ENCODE peak calls at places on chromosomes 5 and 9, in six cellular contexts. S is A549, D is GM12878, O is SK-N-SH, J is HCT116, B is HepG2. R is an unnamed sample.

GRCh38 chr5:171300358-171300757 is 8.7 kb upstream of the TLX3 start:
- DNase-seq in O (no peak), D (no peak), J (no peak), B (no peak), S (no peak), R (no peak)

GRCh38 chr9:98958271-98958989 is 14.7 kb downstream of the COL15A1 start:
- DNase-seq in S (no peak), D (no peak), B (no peak), O (no peak), J (no peak), R (no peak)

GRCh38 chr5:149264432-149265069 is 7.1 kb upstream of the AFAP1L1 start:
- DNase-seq in S (no peak), O (peak), B (peak), J (peak), D (no peak), R (peak)

GRCh38 chr5:98309785-98310566 is 463.5 kb upstream of the RGMB start:
- DNase-seq in B (peak), D (peak), J (peak), O (no peak), S (peak), R (peak)

GRCh38 chr9:77215874-77216273 is 38.5 kb downstream of the VPS13A start:
- DNase-seq in O (no peak), D (no peak), J (no peak), S (peak), B (peak), R (no peak)

GRCh38 chr9:129333961-129334743 is 156.1 kb upstream of the IER5L start:
- DNase-seq in O (peak), D (no peak), B (peak), S (peak), J (peak), R (peak)

GRCh38 chr5:26492835-26493459 is 545.4 kb downstream of the CDH9 start:
- DNase-seq in J (no peak), O (no peak), S (peak), B (no peak), D (no peak), R (no peak)

GRCh38 chr9:136566553-136566895 is 20.7 kb upstream of the NOTCH1 start:
- DNase-seq in D (no peak), S (no peak), J (no peak), B (no peak), O (no peak), R (no peak)

GRCh38 chr9:95508242-95508967 is 8.4 kb downstream of the PTCH1 start:
- DNase-seq in O (peak), D (no peak), B (no peak), S (peak), J (no peak), R (peak)

GRCh38 chr9:74795081-74795480 is 92.6 kb downstream of the TRPM6 start:
- DNase-seq in S (no peak), O (no peak), J (no peak), D (no peak), B (no peak), R (no peak)

GRCh38 chr9:131773911-131774379 is 34.1 kb upstream of the RAPGEF1 start:
- DNase-seq in O (no peak), D (no peak), B (peak), J (no peak), S (peak), R (no peak)

GRCh38 chr5:1758574-1758973 is 41.1 kb downstream of the MRPL36 start:
- DNase-seq in O (no peak), J (no peak), B (no peak), D (no peak), S (no peak), R (no peak)

GRCh38 chr5:1760656-1761452 is 38.8 kb downstream of the MRPL36 start:
- DNase-seq in B (no peak), O (no peak), D (no peak), J (no peak), S (no peak), R (no peak)

GRCh38 chr5:1761453-1761755 is 38.2 kb downstream of the MRPL36 start:
- DNase-seq in B (no peak), D (no peak), O (no peak), S (no peak), J (no peak), R (no peak)

GRCh38 chr5:1757511-1757910 is 42.1 kb downstream of the MRPL36 start:
- DNase-seq in D (no peak), O (no peak), B (no peak), S (no peak), J (no peak), R (no peak)

DNA sequence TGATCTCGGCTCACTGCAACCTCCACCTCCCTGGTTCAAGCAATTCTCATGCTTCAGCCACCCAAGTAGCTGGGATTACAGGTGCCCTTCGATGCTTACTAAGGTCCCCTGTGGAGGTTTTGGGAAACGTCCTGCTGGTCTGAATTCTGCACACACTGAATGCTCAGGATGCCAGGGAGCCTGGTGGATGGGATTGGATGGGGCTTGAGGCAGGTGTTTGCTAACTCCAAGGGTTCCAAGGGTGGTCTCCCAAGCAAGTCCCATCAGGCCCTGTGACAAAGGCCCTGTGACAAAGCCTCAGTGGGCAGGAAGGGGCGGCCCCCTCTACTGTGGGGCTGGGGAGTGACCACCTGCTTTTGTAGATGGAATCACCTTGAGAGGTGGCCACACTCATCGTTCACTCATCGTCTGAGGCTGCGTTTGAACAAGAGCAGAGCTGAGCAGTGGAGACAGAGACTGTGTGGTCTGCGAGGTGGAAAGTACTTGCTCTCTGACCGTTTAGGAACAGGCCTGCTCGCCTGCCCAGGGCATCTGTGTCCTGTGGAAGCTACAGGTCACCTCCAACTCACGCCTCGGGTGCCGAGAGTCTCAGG is 40.2 kb downstream of the MRPL36 start:
- DNase-seq in D (no peak), J (no peak), B (no peak), O (no peak), S (no peak), R (peak)
- TF ChIP-seq RAD21 in D (no peak), J (no peak), B (no peak), O (no peak), S (no peak), R (no peak)

GRCh38 chr5:66440202-66440680 is 156.0 kb upstream of the MAST4 start:
- DNase-seq in B (no peak), J (no peak), D (no peak), O (no peak), S (no peak), R (no peak)
- TF ChIP-seq RAD21 in B (no peak), J (no peak), D (no peak), O (no peak), S (no peak), R (no peak)

DNA sequence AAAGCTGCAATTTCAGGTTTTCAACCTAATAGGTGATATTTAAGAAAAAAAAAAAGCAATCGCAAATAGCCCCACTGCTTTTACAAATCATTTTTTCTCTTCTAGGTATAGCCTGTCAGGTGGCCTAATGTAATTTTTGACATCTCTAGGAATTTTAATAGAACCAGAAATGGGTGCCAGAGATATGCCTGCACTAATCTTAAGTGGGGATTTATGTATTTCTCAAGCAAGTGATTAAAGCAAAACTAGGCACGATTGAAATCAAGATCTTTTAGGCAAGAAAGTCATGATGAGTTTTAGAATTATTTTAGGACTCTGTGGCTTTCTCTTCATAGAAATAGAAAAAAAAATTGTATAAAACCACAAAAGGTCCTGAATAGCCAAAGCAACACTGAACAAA is 871 bp upstream of the AMACR start:
- DNase-seq in J (no peak), S (no peak), O (no peak), D (no peak), B (no peak), R (no peak)
- TF ChIP-seq RAD21 in J (no peak), S (no peak), O (no peak), D (no peak), B (no peak), R (no peak)

GRCh38 chr5:142873831-142874230 is 103.7 kb downstream of the ARHGAP26 start:
- DNase-seq in B (no peak), S (no peak), J (no peak), D (no peak), O (no peak), R (no peak)

GRCh38 chr5:142871056-142871879 is 101.1 kb downstream of the ARHGAP26 start:
- DNase-seq in S (no peak), O (no peak), J (peak), D (no peak), B (no peak), R (no peak)

GRCh38 chr5:142872217-142872616 is 102.0 kb downstream of the ARHGAP26 start:
- DNase-seq in O (peak), D (no peak), S (no peak), B (no peak), J (no peak), R (no peak)

GRCh38 chr5:142871880-142872200 is 101.7 kb downstream of the ARHGAP26 start:
- DNase-seq in J (no peak), S (no peak), B (no peak), O (peak), D (no peak), R (no peak)

DNA sequence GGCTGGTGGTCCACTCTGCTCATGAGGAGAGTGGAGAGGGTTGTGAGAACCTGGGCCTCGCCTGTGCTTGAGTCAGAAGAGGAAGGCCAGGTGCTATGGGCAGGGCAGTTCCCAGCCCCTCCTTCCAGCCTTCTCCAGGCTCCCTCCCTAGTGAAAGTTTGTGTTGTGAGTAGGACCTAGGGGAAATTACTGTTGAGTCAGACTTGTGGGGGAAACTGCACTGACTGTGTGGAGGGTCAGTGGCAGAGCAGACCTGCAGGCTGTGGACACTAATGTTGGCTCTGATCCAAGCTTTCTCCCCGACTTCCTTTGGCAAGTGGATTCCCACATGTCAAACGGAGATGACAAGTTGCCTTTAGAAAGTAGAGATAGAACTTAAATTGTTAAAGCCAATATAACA is 102.6 kb downstream of the ARHGAP26 start:
- DNase-seq in O (peak), S (peak), D (no peak), J (peak), B (no peak), R (no peak)
- TF ChIP-seq RAD21 in O (no peak), S (no peak), D (no peak), J (peak), B (no peak), R (no peak)

DNA sequence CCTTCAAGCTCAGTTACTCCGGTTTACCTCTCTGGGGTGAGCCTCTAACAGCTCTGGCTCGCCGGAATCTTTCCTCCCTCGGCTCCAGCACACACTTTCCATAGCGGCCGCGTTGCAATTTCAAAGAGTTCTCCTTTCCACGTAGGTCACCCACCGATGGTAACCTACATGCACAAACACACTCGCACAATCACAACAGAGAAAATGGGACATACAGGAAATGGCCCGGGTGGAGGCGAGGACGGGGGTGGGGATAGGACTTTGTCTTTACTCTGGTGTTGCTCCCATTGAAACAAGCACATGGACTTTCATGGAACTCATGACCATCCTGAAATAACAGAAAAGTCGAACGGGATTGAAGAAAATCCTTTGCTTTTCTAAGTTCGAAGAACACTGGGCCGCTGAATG is 1.2 kb downstream of the LHFPL2 start:
- DNase-seq in O (peak), J (no peak), S (peak), B (peak), D (no peak), R (no peak)
- TF ChIP-seq RAD21 in O (no peak), J (no peak), S (no peak), B (no peak), D (no peak), R (no peak)

DNA sequence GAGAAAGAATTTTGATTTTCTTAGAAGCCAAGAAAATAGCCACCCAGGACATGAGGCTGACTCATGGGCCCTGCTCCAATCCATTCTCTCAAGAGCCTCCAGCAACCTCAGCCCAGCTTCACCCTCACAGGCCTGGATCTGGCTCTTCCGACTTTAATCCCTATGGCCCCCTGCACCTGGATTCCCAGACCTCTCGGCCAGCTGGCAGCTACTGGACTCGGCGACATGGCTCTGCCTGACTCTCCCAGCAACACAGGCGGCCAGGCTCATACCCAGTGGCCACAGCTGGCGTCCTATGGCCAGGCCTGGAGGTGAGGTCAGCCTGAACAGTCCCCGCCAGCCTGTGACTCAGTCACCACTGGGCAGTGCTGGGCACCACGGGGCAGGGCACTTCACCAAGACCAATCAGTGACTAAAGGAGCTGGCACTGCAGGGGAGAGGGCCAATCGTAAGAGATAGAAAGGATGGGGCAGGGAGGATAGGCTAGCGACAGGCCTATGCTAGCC is 6.2 kb upstream of the PDLIM4 start:
- DNase-seq in J (no peak), B (no peak), O (no peak), D (no peak), S (no peak), R (no peak)
- TF ChIP-seq RAD21 in J (no peak), B (no peak), O (no peak), D (no peak), S (no peak), R (no peak)